ENCODE peak calls at places on chromosomes 6 and 20, in four cellular contexts. One of them, this sample, is unnamed.
A peak's percentile ranks its signal among the peaks of the same experiment; 100 is the strongest.

GRCh38 chr6:150634641-150635292 is 35.1 kb downstream of the PLEKHG1 start:
- DNase-seq in smooth muscle cell of the brain vasculature: no peak
- DNase-seq in GM13976: no peak
- DNase-seq in naive thymus-derived CD4-positive, alpha-beta T cell: no peak
- DNase-seq in this sample: no peak

GRCh38 chr6:52570291-52570700 is 6.6 kb downstream of the TRAM2 start:
- DNase-seq in smooth muscle cell of the brain vasculature: no peak
- DNase-seq in naive thymus-derived CD4-positive, alpha-beta T cell: no peak
- DNase-seq in GM13976: no peak
- DNase-seq in this sample: no peak

GRCh38 chr6:112881828-112882227 is 534.7 kb downstream of the RFPL4B start:
- DNase-seq in naive thymus-derived CD4-positive, alpha-beta T cell: no peak
- DNase-seq in GM13976: no peak
- DNase-seq in smooth muscle cell of the brain vasculature: no peak
- DNase-seq in this sample: no peak

GRCh38 chr20:32828029-32828666 is 8.4 kb downstream of the MAPRE1 start:
- DNase-seq in smooth muscle cell of the brain vasculature: no peak
- DNase-seq in naive thymus-derived CD4-positive, alpha-beta T cell: no peak
- DNase-seq in GM13976: no peak
- DNase-seq in this sample: no peak

GRCh38 chr6:139030539-139030938 is 2.0 kb downstream of the ABRACL start:
- DNase-seq in naive thymus-derived CD4-positive, alpha-beta T cell: no peak
- DNase-seq in GM13976: peak; percentile 55
- DNase-seq in smooth muscle cell of the brain vasculature: no peak
- DNase-seq in this sample: no peak

GRCh38 chr6:43308101-43308989 is at the start of gene CRIP3:
- DNase-seq in smooth muscle cell of the brain vasculature: no peak
- DNase-seq in naive thymus-derived CD4-positive, alpha-beta T cell: peak; percentile 48
- DNase-seq in GM13976: peak; percentile 63
- DNase-seq in this sample: no peak

GRCh38 chr6:116931456-116931855 is 54.4 kb downstream of the RFX6 start:
- DNase-seq in GM13976: no peak
- DNase-seq in smooth muscle cell of the brain vasculature: no peak
- DNase-seq in naive thymus-derived CD4-positive, alpha-beta T cell: no peak
- DNase-seq in this sample: no peak

GRCh38 chr6:31579546-31580445 is 2.4 kb downstream of the LTB start:
- DNase-seq in naive thymus-derived CD4-positive, alpha-beta T cell: peak; percentile 47
- DNase-seq in GM13976: no peak
- DNase-seq in smooth muscle cell of the brain vasculature: no peak
- DNase-seq in this sample: no peak

GRCh38 chr20:36472656-36473071 is 68.7 kb upstream of the MYL9 start:
- DNase-seq in smooth muscle cell of the brain vasculature: no peak
- DNase-seq in GM13976: no peak
- DNase-seq in naive thymus-derived CD4-positive, alpha-beta T cell: peak; percentile 42
- DNase-seq in this sample: no peak

This sample was measured in pulmonary artery endothelial cell.